ENCODE peak calls at places on chromosomes 4 and X, in four cellular contexts. M is hepatocyte, O is OCI-LY7, K is fibroblast of lung. I is an unnamed sample. For H3K36me3, the result is how much of the 10 kb centered on the place peaks cover.

GRCh38 chr4:134388351-134388750 is 186.8 kb upstream of the PABPC4L start:
- DNase-seq in M (no peak), O (no peak), K (no peak), I (no peak)

GRCh38 chr4:38672247-38673071 is 8.5 kb downstream of the KLF3 start:
- DNase-seq in M (no peak), O (no peak), K (no peak), I (no peak)

GRCh38 chr4:36159208-36159607 is 85.1 kb downstream of the ARAP2 start:
- DNase-seq in M (no peak), O (no peak), K (no peak), I (no peak)

GRCh38 chrX:118694628-118695027 is 32.8 kb upstream of the IL13RA1 start:
- DNase-seq in M (no peak), O (no peak), K (no peak), I (no peak)

GRCh38 chr4:83855044-83855443 is 319.1 kb downstream of the GPAT3 start:
- DNase-seq in M (peak), O (no peak), K (peak), I (peak)

GRCh38 chr4:101584306-101584705 is 206.2 kb upstream of the BANK1 start:
- DNase-seq in M (no peak), O (no peak), K (no peak), I (no peak)

GRCh38 chr4:6388713-6389112 is 83.7 kb downstream of the PPP2R2C start:
- DNase-seq in M (no peak), O (no peak), K (no peak), I (no peak)

GRCh38 chr4:3372933-3373465 is 68.8 kb upstream of the HGFAC start:
- DNase-seq in M (peak), O (no peak), K (no peak), I (no peak)

GRCh38 chrX:74923942-74924448 is 1.3 kb downstream of the NEXMIF start:
- DNase-seq in M (peak), O (no peak), K (peak), I (no peak)

GRCh38 chrX:18426004-18426320 is 554 bp downstream of the CDKL5 start:
- DNase-seq in M (no peak), O (no peak), K (no peak), I (no peak)

GRCh38 chr4:101414496-101414895 is 67.2 kb upstream of the PPP3CA start:
- DNase-seq in M (no peak), O (no peak), K (no peak), I (no peak)

GRCh38 chr4:123640271-123640670 is 243.7 kb downstream of the SPRY1 start:
- DNase-seq in M (no peak), O (no peak), K (no peak), I (peak)

GRCh38 chr4:136793848-136794247 is 738.4 kb downstream of the PCDH18 start:
- DNase-seq in M (no peak), O (no peak), K (no peak), I (no peak)

GRCh38 chrX:56783996-56784620 is 55.1 kb downstream of the NBDY start:
- DNase-seq in M (no peak), O (no peak), K (no peak), I (no peak)
- H3K4me2 ChIP-seq in M (no peak), O (no peak), K (peak), I (no peak)

GRCh38 chrX:47221756-47222155 is 3.3 kb downstream of the CDK16 start:
- DNase-seq in M (no peak), O (no peak), K (no peak), I (no peak)

GRCh38 chrX:47222776-47223350 is 4.4 kb downstream of the CDK16 start:
- DNase-seq in M (no peak), O (no peak), K (no peak), I (no peak)

GRCh38 chrX:47224266-47224895 is 5.9 kb downstream of the CDK16 start:
- DNase-seq in M (no peak), O (no peak), K (no peak), I (no peak)

GRCh38 chrX:47224896-47225290 is 6.4 kb downstream of the CDK16 start:
- DNase-seq in M (no peak), O (no peak), K (no peak), I (no peak)

DNA sequence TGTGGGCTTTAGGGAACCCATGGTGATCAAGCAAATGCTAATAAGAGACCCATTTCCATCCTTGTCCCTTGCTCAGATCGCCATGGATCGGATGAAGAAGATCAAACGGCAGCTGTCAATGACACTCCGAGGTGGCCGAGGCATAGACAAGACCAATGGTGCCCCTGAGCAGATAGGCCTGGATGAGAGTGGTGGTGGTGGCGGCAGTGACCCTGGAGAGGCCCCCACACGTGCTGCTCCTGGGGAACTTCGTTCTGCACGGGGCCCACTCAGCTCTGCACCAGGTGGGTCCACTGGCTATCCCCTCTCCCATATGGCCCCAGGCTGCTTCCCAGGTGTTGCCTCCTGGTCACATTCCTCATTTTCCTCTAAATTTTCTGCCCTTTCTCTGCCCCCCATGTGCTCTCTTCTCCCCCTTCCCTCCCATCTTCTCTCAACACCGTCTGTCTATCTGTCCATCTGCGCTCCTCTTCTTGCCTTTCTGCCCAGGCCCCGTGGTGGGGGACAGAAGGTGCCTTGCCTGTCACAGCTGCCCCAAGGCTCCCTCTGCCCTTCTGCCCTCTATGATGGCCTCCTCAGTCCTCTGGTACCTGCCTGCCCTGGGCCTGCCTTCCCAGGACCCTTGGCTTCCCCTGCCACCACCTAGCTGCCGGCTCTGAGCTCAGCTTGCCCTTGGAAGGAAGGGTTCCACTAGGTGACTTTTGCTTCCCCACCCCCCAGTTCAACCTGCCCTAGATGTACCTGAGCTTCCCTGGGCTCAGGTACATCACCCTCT is 5.2 kb downstream of the CDK16 start:
- DNase-seq in M (no peak), O (no peak), K (no peak), I (no peak)
- H3K36me3 ChIP-seq in M (under half), O (half or more), K (under half), I (half or more)

GRCh38 chr4:73376251-73376650 is 27.8 kb upstream of the ALB start:
- DNase-seq in M (no peak), O (no peak), K (no peak), I (no peak)
- H3K4me2 ChIP-seq in M (no peak), O (no peak), K (no peak), I (no peak)

GRCh38 chr4:88751258-88752075 is 53.8 kb upstream of the NAP1L5 start:
- DNase-seq in M (no peak), O (no peak), K (no peak), I (no peak)
- H3K36me3 ChIP-seq in M (under half), O (under half), K (under half), I (under half)

GRCh38 chrX:143633530-143634372 is 2.1 kb downstream of the SLITRK4 start:
- DNase-seq in M (peak), O (no peak), K (no peak), I (peak)
- H3K4me2 ChIP-seq in M (peak), O (no peak), K (no peak), I (peak)

I was measured in mesenchymal stem cell.